ENCODE peak calls at places on chromosomes 3 and 15, in six cellular contexts. H, M, G, X, S and V are unnamed samples.

GRCh38 chr3:99648091-99648490 is 9.7 kb downstream of the COL8A1 start:
- DNase-seq in H (no peak), M (peak), G (peak), X (no peak), S (no peak), V (no peak)

GRCh38 chr3:30455840-30456239 is 150.6 kb upstream of the TGFBR2 start:
- DNase-seq in H (no peak), M (no peak), G (no peak), X (no peak), S (no peak), V (no peak)

GRCh38 chr3:81300324-81300927 is 461.0 kb downstream of the GBE1 start:
- DNase-seq in H (no peak), M (peak), G (no peak), X (no peak), S (no peak), V (no peak)

GRCh38 chr3:71389911-71390573 is 193.5 kb downstream of the FOXP1 start:
- DNase-seq in H (peak), M (peak), G (peak), X (peak), S (no peak), V (peak)

GRCh38 chr3:194623449-194624290 is 9.5 kb downstream of the TMEM44 start:
- DNase-seq in H (no peak), M (no peak), G (no peak), X (peak), S (no peak), V (no peak)

GRCh38 chr3:189914799-189915198 is 205.9 kb downstream of the P3H2 start:
- DNase-seq in H (no peak), M (no peak), G (no peak), X (no peak), S (no peak), V (no peak)

GRCh38 chr15:28165791-28166190 is 66.7 kb upstream of the OCA2 start:
- DNase-seq in H (no peak), M (no peak), G (no peak), X (no peak), S (no peak), V (no peak)

GRCh38 chr15:96514607-96515285 is 184.2 kb downstream of the NR2F2 start:
- DNase-seq in H (no peak), M (no peak), G (no peak), X (no peak), S (no peak), V (no peak)

GRCh38 chr15:61633951-61634350 is 404.8 kb upstream of the RORA start:
- DNase-seq in H (no peak), M (no peak), G (no peak), X (no peak), S (no peak), V (no peak)

GRCh38 chr3:72032435-72033118 is 247.6 kb upstream of the PROK2 start:
- DNase-seq in H (no peak), M (no peak), G (no peak), X (peak), S (no peak), V (no peak)

GRCh38 chr15:78131295-78132021 is at the start of gene CIB2:
- DNase-seq in H (peak), M (peak), G (peak), X (peak), S (peak), V (peak)

GRCh38 chr3:121295966-121296365 is 249.8 kb downstream of the POLQ start:
- DNase-seq in H (no peak), M (no peak), G (no peak), X (no peak), S (no peak), V (no peak)

GRCh38 chr15:43151688-43152087 is 18.3 kb downstream of the TMEM62 start:
- DNase-seq in H (no peak), M (no peak), G (no peak), X (no peak), S (no peak), V (no peak)

GRCh38 chr3:193857996-193858395 is 265.0 kb downstream of the OPA1 start:
- DNase-seq in H (no peak), M (no peak), G (no peak), X (no peak), S (no peak), V (no peak)

GRCh38 chr3:78281381-78281780 is 1241.5 kb downstream of the ROBO2 start:
- DNase-seq in H (peak), M (no peak), G (no peak), X (no peak), S (no peak), V (no peak)

GRCh38 chr15:38042707-38043445 is 108.4 kb downstream of the TMCO5A start:
- DNase-seq in H (no peak), M (no peak), G (no peak), X (no peak), S (no peak), V (peak)

GRCh38 chr3:129793947-129794318 is 99.6 kb downstream of the TMCC1 start:
- DNase-seq in H (peak), M (peak), G (no peak), X (peak), S (peak), V (peak)

GRCh38 chr3:27584874-27585273 is 100.7 kb upstream of the SLC4A7 start:
- DNase-seq in H (no peak), M (peak), G (no peak), X (no peak), S (no peak), V (no peak)

GRCh38 chr3:13021141-13021933 is 51.9 kb downstream of the IQSEC1 start:
- DNase-seq in H (no peak), M (no peak), G (no peak), X (no peak), S (peak), V (peak)

DNA sequence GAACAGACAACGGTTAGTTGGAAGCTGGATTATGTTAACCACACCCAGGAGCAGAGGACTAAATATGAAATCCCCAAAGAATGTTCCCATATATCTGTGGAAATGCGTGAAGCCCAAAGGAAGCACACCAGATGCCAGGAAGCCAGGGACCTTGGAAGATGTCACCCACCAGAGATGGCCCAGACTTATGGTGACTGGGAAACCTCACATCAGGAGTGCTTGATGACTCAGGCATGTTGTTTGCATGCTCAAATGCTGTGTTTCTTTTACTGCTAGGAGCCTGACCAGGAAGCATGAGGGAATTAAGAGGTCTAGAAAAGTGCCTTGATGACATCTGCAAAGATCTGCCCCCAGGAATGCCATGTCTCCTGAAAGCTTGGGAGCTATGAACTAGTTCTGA is 109.0 kb upstream of the SLC2A2 start:
- DNase-seq in H (no peak), M (no peak), G (no peak), X (no peak), S (no peak), V (no peak)
- TF ChIP-seq EZH2phosphoT487 in H (no peak), M (no peak), G (no peak), X (no peak), S (no peak), V (no peak)

GRCh38 chr15:101267320-101268104 is 9.8 kb downstream of the SELENOS start:
- DNase-seq in H (no peak), M (no peak), G (no peak), X (peak), S (no peak), V (no peak)

GRCh38 chr15:101264011-101264410 is 12.2 kb upstream of the CHSY1 start:
- DNase-seq in H (no peak), M (no peak), G (no peak), X (no peak), S (no peak), V (no peak)

GRCh38 chr15:101264911-101265641 is 12.2 kb downstream of the SELENOS start:
- DNase-seq in H (no peak), M (no peak), G (peak), X (no peak), S (no peak), V (no peak)

GRCh38 chr15:101266034-101266433 is 11.3 kb downstream of the SELENOS start:
- DNase-seq in H (no peak), M (no peak), G (no peak), X (no peak), S (no peak), V (no peak)

GRCh38 chr15:101266787-101267186 is 10.5 kb downstream of the SELENOS start:
- DNase-seq in H (no peak), M (no peak), G (no peak), X (no peak), S (no peak), V (no peak)
- H2AFZ ChIP-seq in H (no peak), M (no peak), G (no peak), X (no peak), S (no peak), V (no peak)

DNA sequence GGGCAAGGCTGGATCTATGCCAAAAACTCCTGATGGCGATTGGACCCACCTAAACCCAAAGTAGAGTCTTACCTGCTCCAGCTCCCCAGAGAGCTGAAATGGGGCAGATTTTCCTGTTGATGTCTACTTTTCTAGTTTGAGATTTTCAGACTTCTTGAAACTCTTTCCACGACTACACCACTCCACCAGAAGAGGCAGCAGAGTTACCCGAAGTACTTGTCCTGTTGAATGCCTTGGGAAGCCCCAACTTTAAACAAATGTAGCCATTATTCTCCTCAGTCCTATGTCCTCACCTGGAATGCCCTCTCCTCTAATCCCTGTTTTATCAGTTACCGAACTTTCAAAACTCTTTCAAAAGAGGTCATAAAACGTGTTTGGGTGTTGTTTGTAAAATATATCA is 843.8 kb downstream of the VGLL3 start:
- DNase-seq in H (no peak), M (peak), G (no peak), X (peak), S (no peak), V (no peak)
- TF ChIP-seq CTCF in H (peak), M (no peak), G (no peak), X (peak), S (peak), V (no peak)

GRCh38 chr3:132432639-132433038 is 15.3 kb downstream of the DNAJC13 start:
- DNase-seq in H (no peak), M (peak), G (no peak), X (no peak), S (peak), V (no peak)
- TF ChIP-seq EZH2phosphoT487 in H (no peak), M (no peak), G (no peak), X (no peak), S (no peak), V (no peak)

DNA sequence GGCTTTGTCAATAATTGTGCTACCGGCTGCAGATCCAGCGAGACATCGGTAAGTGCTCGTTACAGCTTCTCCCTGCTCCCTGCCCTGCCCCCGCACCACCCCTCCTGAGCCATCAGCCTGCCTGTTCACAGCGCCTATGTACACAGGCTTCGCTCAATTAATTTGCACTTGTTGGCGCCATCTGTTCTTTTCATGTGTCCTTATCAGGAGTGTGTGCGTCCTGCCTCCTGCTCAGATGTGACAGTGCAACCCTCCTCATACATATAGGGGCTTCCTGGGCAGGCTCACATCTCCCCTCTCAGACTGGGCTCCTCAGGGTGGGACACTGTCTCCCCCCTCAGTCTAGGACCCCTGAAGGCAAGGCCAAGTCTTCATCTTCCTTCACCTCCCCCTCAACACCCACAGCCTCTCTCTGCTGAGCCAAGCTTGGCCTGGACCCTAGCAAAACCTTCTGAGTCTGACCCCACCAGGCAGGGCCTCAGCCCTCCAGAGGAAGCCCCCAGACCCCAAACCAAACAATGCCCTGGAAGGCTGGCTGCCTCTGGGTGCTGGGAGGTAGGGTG is 54.9 kb downstream of the CYP11A1 start:
- DNase-seq in H (no peak), M (no peak), G (no peak), X (no peak), S (peak), V (no peak)
- H2AFZ ChIP-seq in H (no peak), M (no peak), G (no peak), X (no peak), S (no peak), V (no peak)

GRCh38 chr15:91973481-91973880 is 120.0 kb downstream of the SLCO3A1 start:
- DNase-seq in H (no peak), M (no peak), G (no peak), X (no peak), S (peak), V (no peak)
- TF ChIP-seq CTCF in H (peak), M (no peak), G (no peak), X (no peak), S (no peak), V (peak)

GRCh38 chr15:49558924-49559323 is 61.7 kb downstream of the FAM227B start:
- DNase-seq in H (no peak), M (no peak), G (no peak), X (no peak), S (no peak), V (no peak)
- TF ChIP-seq EZH2phosphoT487 in H (no peak), M (no peak), G (no peak), X (no peak), S (no peak), V (no peak)

GRCh38 chr15:68227806-68228142 is 1.8 kb downstream of the CLN6 start:
- DNase-seq in H (no peak), M (no peak), G (peak), X (no peak), S (peak), V (no peak)

GRCh38 chr15:68229386-68230156 is at the start of gene CLN6:
- DNase-seq in H (peak), M (peak), G (peak), X (peak), S (peak), V (peak)

GRCh38 chr15:68230157-68231100 is 901 bp upstream of the CLN6 start:
- DNase-seq in H (no peak), M (no peak), G (no peak), X (no peak), S (peak), V (peak)

GRCh38 chr15:68228143-68228970 is 1.2 kb downstream of the CLN6 start:
- DNase-seq in H (no peak), M (no peak), G (peak), X (no peak), S (peak), V (peak)

GRCh38 chr15:68228971-68229385 is 550 bp downstream of the CLN6 start:
- DNase-seq in H (no peak), M (peak), G (no peak), X (peak), S (no peak), V (peak)
- H2AFZ ChIP-seq in H (peak), M (peak), G (no peak), X (peak), S (peak), V (no peak)